ENCODE peak calls at places on chromosomes 1 and 21, in five cellular contexts. H, L, T, R and S are unnamed samples.

GRCh38 chr1:47438321-47439150 is 692 bp downstream of the FOXD2 start:
- DNase-seq in H (no peak), T (no peak), R (no peak), L (no peak), S (peak; percentile 40)

GRCh38 chr1:152907686-152908601 is at the start of gene IVL:
- DNase-seq in H (no peak), R (no peak), T (no peak), L (no peak), S (no peak)

GRCh38 chr21:18499761-18500376 is 96.3 kb upstream of the TMPRSS15 start:
- DNase-seq in R (no peak), L (no peak), T (peak; percentile 19), H (no peak), S (peak; percentile 30)

GRCh38 chr1:212218065-212218464 is 67.1 kb upstream of the PPP2R5A start:
- DNase-seq in R (no peak), T (no peak), H (no peak), L (no peak), S (no peak)

GRCh38 chr1:228939881-228940392 is 204.7 kb downstream of the RHOU start:
- DNase-seq in H (no peak), L (no peak), R (no peak), T (no peak), S (no peak)

GRCh38 chr1:48248356-48248755 is 25.8 kb downstream of the SLC5A9 start:
- DNase-seq in H (no peak), L (no peak), R (no peak), T (no peak), S (no peak)

GRCh38 chr1:172717722-172718455 is 59.0 kb downstream of the FASLG start:
- DNase-seq in H (no peak), R (no peak), L (no peak), T (no peak), S (no peak)

GRCh38 chr1:153794671-153795324 is 19.6 kb downstream of the SLC27A3 start:
- DNase-seq in T (no peak), L (no peak), R (no peak), H (no peak), S (peak; percentile 16)

GRCh38 chr1:20594746-20595145 is 5.8 kb downstream of the CDA start:
- DNase-seq in R (no peak), L (no peak), T (no peak), H (no peak), S (no peak)

GRCh38 chr1:112698366-112699310 is 8.3 kb downstream of the RHOC start:
- DNase-seq in L (no peak), R (peak; percentile 71), T (no peak), H (no peak), S (peak; percentile 89)

GRCh38 chr1:208737922-208738321 is 493.7 kb upstream of the PLXNA2 start:
- DNase-seq in L (no peak), H (no peak), T (no peak), R (no peak), S (no peak)

GRCh38 chr1:35640380-35641232 is 720 bp downstream of the PSMB2 start:
- DNase-seq in H (no peak), L (no peak), R (no peak), T (no peak), S (no peak)

GRCh38 chr1:201258763-201259230 is 24.5 kb upstream of the PKP1 start:
- DNase-seq in H (no peak), R (no peak), T (no peak), L (no peak), S (no peak)

GRCh38 chr1:3021233-3021671 is at the start of gene ACTRT2:
- DNase-seq in L (no peak), T (no peak), R (no peak), H (no peak), S (no peak)

GRCh38 chr1:229046251-229046853 is 224.6 kb upstream of the RAB4A start:
- DNase-seq in L (no peak), R (no peak), H (no peak), T (no peak), S (no peak)

GRCh38 chr1:25611843-25612242 is 4.7 kb upstream of the MAN1C1 start:
- DNase-seq in L (no peak), T (no peak), R (no peak), H (no peak), S (no peak)

GRCh38 chr1:18513995-18514394 is 33.3 kb downstream of the KLHDC7A start:
- DNase-seq in R (no peak), H (no peak), L (no peak), T (no peak), S (no peak)

GRCh38 chr1:12549460-12550349 is 68.3 kb downstream of the DHRS3 start:
- DNase-seq in L (no peak), R (peak; percentile 85), H (peak; percentile 67), T (no peak), S (peak; percentile 79)

GRCh38 chr21:45460611-45461368 is 55.8 kb downstream of the COL18A1 start:
- DNase-seq in L (no peak), R (no peak), T (no peak), H (no peak), S (no peak)

GRCh38 chr1:1768249-1768992 is 9.8 kb downstream of the NADK start:
- DNase-seq in T (no peak), L (no peak), H (no peak), R (no peak), S (no peak)

GRCh38 chr1:20279507-20279906 is 11.2 kb upstream of the VWA5B1 start:
- DNase-seq in H (no peak), R (no peak), T (no peak), L (no peak), S (peak; percentile 47)

GRCh38 chr1:203361843-203362524 is 11.1 kb upstream of the FMOD start:
- DNase-seq in R (no peak), T (peak; percentile 40), L (no peak), H (no peak), S (no peak)

GRCh38 chr1:56516539-56517252 is 62.7 kb downstream of the PLPP3 start:
- DNase-seq in H (no peak), T (peak; percentile 18), L (no peak), R (no peak), S (peak; percentile 74)